ENCODE peak calls at places on chromosomes 7 and 10, in eight cellular contexts. K, D, I, J, S, Y, H and T are unnamed samples.

GRCh38 chr7:158271646-158272045 is 316.0 kb downstream of the PTPRN2 start:
- DNase-seq in Y (no peak), J (peak), K (no peak), I (peak), D (no peak), S (no peak), H (no peak), T (no peak)

GRCh38 chr7:51995780-51996179 is 679.2 kb upstream of the COBL start:
- DNase-seq in H (no peak), J (no peak), Y (no peak), I (no peak), K (no peak), D (no peak), S (no peak), T (no peak)

GRCh38 chr10:120600871-120601644 is 144.0 kb downstream of the PLPP4 start:
- DNase-seq in K (peak), S (no peak), I (no peak), H (peak), D (no peak), J (no peak), Y (no peak), T (peak)

GRCh38 chr7:55366461-55367138 is 1.5 kb downstream of the LANCL2 start:
- DNase-seq in D (no peak), Y (no peak), I (no peak), H (no peak), S (peak), K (no peak), J (no peak), T (peak)

GRCh38 chr7:47968852-47969774 is 10.3 kb downstream of the HUS1 start:
- DNase-seq in H (peak), I (peak), Y (peak), D (peak), S (peak), K (peak), J (no peak), T (peak)

GRCh38 chr10:14873090-14873760 is 5.4 kb upstream of the SUV39H2 start:
- DNase-seq in J (no peak), S (no peak), K (no peak), Y (no peak), H (peak), I (no peak), D (no peak), T (no peak)

GRCh38 chr10:83225781-83226180 is 913.5 kb upstream of the GHITM start:
- DNase-seq in I (no peak), D (no peak), Y (no peak), J (no peak), S (no peak), H (no peak), K (no peak), T (no peak)

GRCh38 chr7:22667562-22668239 is 59.3 kb upstream of the IL6 start:
- DNase-seq in J (no peak), D (no peak), H (peak), I (no peak), K (peak), Y (peak), S (no peak), T (no peak)

GRCh38 chr7:118169146-118169545 is 14.8 kb upstream of the LSM8 start:
- DNase-seq in J (no peak), H (peak), D (no peak), S (no peak), I (no peak), K (no peak), Y (no peak), T (no peak)

GRCh38 chr10:88987243-88987726 is 3.3 kb upstream of the FAS start:
- DNase-seq in Y (no peak), I (no peak), S (no peak), J (no peak), H (no peak), K (no peak), D (no peak), T (no peak)

GRCh38 chr10:85995791-85996190 is 370.8 kb downstream of the GRID1 start:
- DNase-seq in I (no peak), H (no peak), Y (peak), K (peak), S (peak), D (peak), J (no peak), T (peak)

GRCh38 chr7:129091484-129092002 is 36.6 kb upstream of the TNPO3 start:
- DNase-seq in K (peak), H (peak), J (peak), D (peak), S (peak), Y (peak), I (peak), T (peak)

GRCh38 chr10:97879241-97879640 is 29.6 kb downstream of the GOLGA7B start:
- DNase-seq in I (no peak), Y (no peak), J (no peak), K (no peak), S (no peak), D (no peak), H (no peak), T (no peak)

GRCh38 chr7:107865956-107866775 is 24.8 kb upstream of the DLD start:
- DNase-seq in S (no peak), J (no peak), K (no peak), H (no peak), Y (no peak), D (no peak), I (no peak), T (no peak)

GRCh38 chr7:80833289-80834104 is 85.4 kb downstream of the SEMA3C start:
- DNase-seq in J (no peak), I (no peak), D (no peak), S (no peak), K (no peak), H (peak), Y (no peak), T (no peak)

GRCh38 chr10:11616021-11616420 is 4.6 kb upstream of the USP6NL start:
- DNase-seq in H (no peak), J (no peak), S (no peak), Y (no peak), I (no peak), D (no peak), K (no peak), T (no peak)

GRCh38 chr7:6576024-6576866 is 1.0 kb upstream of the ZDHHC4 start:
- DNase-seq in K (peak), S (no peak), J (no peak), D (no peak), I (no peak), Y (no peak), H (no peak), T (no peak)

GRCh38 chr10:62433181-62433692 is 59.1 kb downstream of the ZNF365 start:
- DNase-seq in Y (peak), H (peak), J (peak), I (no peak), S (no peak), D (no peak), K (no peak), T (no peak)

GRCh38 chr10:47049056-47049851 is 138.0 kb downstream of the PTPN20 start:
- DNase-seq in D (no peak), K (no peak), I (peak), J (no peak), S (no peak), H (no peak), Y (no peak), T (no peak)

GRCh38 chr7:112707655-112708054 is 82.5 kb downstream of the TMEM168 start:
- DNase-seq in J (no peak), Y (no peak), K (no peak), S (peak), I (no peak), H (no peak), D (no peak), T (no peak)

GRCh38 chr7:69775231-69775771 is 177.0 kb downstream of the AUTS2 start:
- DNase-seq in I (no peak), K (no peak), Y (no peak), S (no peak), J (no peak), D (peak), H (no peak), T (no peak)

GRCh38 chr10:69734797-69735468 is 66.8 kb upstream of the COL13A1 start:
- DNase-seq in H (no peak), Y (no peak), J (peak), S (no peak), K (no peak), D (peak), I (no peak), T (no peak)

GRCh38 chr10:86580549-86580886 is 58.9 kb upstream of the WAPL start:
- DNase-seq in D (no peak), H (no peak), S (no peak), I (no peak), K (no peak), Y (no peak), J (no peak), T (no peak)

GRCh38 chr10:69636626-69637550 is 6.8 kb downstream of the FAM241B start:
- DNase-seq in I (no peak), D (peak), K (peak), Y (peak), J (no peak), S (peak), H (peak), T (peak)

GRCh38 chr10:116849271-116850057 is at the start of gene ENO4:
- DNase-seq in H (peak), J (peak), S (no peak), I (peak), K (peak), D (peak), Y (peak), T (peak)

GRCh38 chr7:102834999-102835398 is 77.8 kb upstream of the LRRC17 start:
- DNase-seq in H (peak), I (no peak), K (no peak), Y (peak), D (no peak), S (no peak), J (no peak), T (no peak)

GRCh38 chr7:2158331-2159175 is 74.2 kb downstream of the MAD1L1 start:
- DNase-seq in S (no peak), H (no peak), J (peak), K (no peak), D (no peak), I (peak), Y (no peak), T (no peak)

GRCh38 chr10:122273966-122274545 is 3.0 kb downstream of the BTBD16 start:
- DNase-seq in I (no peak), K (no peak), D (no peak), S (no peak), J (no peak), Y (no peak), H (no peak), T (no peak)

GRCh38 chr7:95620631-95621030 is 24.3 kb upstream of the PDK4 start:
- DNase-seq in Y (no peak), D (no peak), J (no peak), I (no peak), S (no peak), K (no peak), H (no peak), T (no peak)

GRCh38 chr7:146375155-146375554 is 258.6 kb downstream of the CNTNAP2 start:
- DNase-seq in S (peak), I (no peak), J (no peak), H (no peak), K (no peak), Y (no peak), D (no peak), T (peak)

GRCh38 chr7:124942405-124942804 is 12.8 kb upstream of the POT1 start:
- DNase-seq in D (no peak), I (no peak), J (no peak), H (no peak), K (no peak), Y (no peak), S (no peak), T (no peak)